ENCODE peak calls at places on chromosomes 16 and 17, in five cellular contexts. One of them, this sample, is unnamed.

GRCh38 chr17:13437966-13438779 is 163.6 kb downstream of the HS3ST3A1 start:
- DNase-seq in NCI-H460: no peak
- DNase-seq in upper lobe of right lung: no peak
- DNase-seq in mesothelial cell of epicardium: no peak
- DNase-seq in COR-L47: no peak
- DNase-seq in this sample: no peak

GRCh38 chr17:7559307-7560171 is 989 bp downstream of the TNFSF13 start:
- DNase-seq in mesothelial cell of epicardium: no peak
- DNase-seq in COR-L47: no peak
- DNase-seq in upper lobe of right lung: peak
- DNase-seq in NCI-H460: no peak
- DNase-seq in this sample: no peak

GRCh38 chr17:46889992-46890564 is 32.9 kb upstream of the GOSR2 start:
- DNase-seq in mesothelial cell of epicardium: no peak
- DNase-seq in NCI-H460: no peak
- DNase-seq in upper lobe of right lung: no peak
- DNase-seq in COR-L47: no peak
- DNase-seq in this sample: no peak

GRCh38 chr16:1078579-1079021 is 6.1 kb downstream of the SSTR5 start:
- DNase-seq in COR-L47: peak
- DNase-seq in NCI-H460: peak
- DNase-seq in upper lobe of right lung: peak
- DNase-seq in mesothelial cell of epicardium: no peak
- DNase-seq in this sample: no peak

GRCh38 chr16:54370653-54371052 is 84.1 kb upstream of the IRX3 start:
- DNase-seq in upper lobe of right lung: peak
- DNase-seq in NCI-H460: no peak
- DNase-seq in mesothelial cell of epicardium: no peak
- DNase-seq in COR-L47: no peak
- DNase-seq in this sample: no peak

GRCh38 chr17:13833921-13834320 is 232.2 kb upstream of the HS3ST3A1 start:
- DNase-seq in NCI-H460: no peak
- DNase-seq in upper lobe of right lung: no peak
- DNase-seq in mesothelial cell of epicardium: no peak
- DNase-seq in COR-L47: no peak
- DNase-seq in this sample: no peak

GRCh38 chr17:68580236-68580903 is 20.8 kb downstream of the FAM20A start:
- DNase-seq in COR-L47: no peak
- DNase-seq in upper lobe of right lung: peak
- DNase-seq in mesothelial cell of epicardium: no peak
- DNase-seq in NCI-H460: no peak
- DNase-seq in this sample: no peak

GRCh38 chr17:2054262-2054739 is 602 bp upstream of the HIC1 start:
- DNase-seq in NCI-H460: no peak
- DNase-seq in upper lobe of right lung: no peak
- DNase-seq in COR-L47: no peak
- DNase-seq in mesothelial cell of epicardium: no peak
- DNase-seq in this sample: no peak

GRCh38 chr16:86587487-86587886 is 9.1 kb downstream of the FOXL1 start:
- DNase-seq in upper lobe of right lung: no peak
- DNase-seq in mesothelial cell of epicardium: no peak
- DNase-seq in COR-L47: no peak
- DNase-seq in NCI-H460: no peak
- DNase-seq in this sample: no peak

GRCh38 chr17:12365805-12366204 is 299.9 kb upstream of the MYOCD start:
- DNase-seq in COR-L47: no peak
- DNase-seq in upper lobe of right lung: no peak
- DNase-seq in NCI-H460: no peak
- DNase-seq in mesothelial cell of epicardium: no peak
- DNase-seq in this sample: no peak

GRCh38 chr16:85490971-85491771 is 122.0 kb upstream of the GSE1 start:
- DNase-seq in COR-L47: no peak
- DNase-seq in mesothelial cell of epicardium: no peak
- DNase-seq in NCI-H460: peak
- DNase-seq in upper lobe of right lung: no peak
- DNase-seq in this sample: no peak

GRCh38 chr16:55575621-55576020 is 9.1 kb downstream of the CAPNS2 start:
- DNase-seq in mesothelial cell of epicardium: no peak
- DNase-seq in COR-L47: no peak
- DNase-seq in NCI-H460: no peak
- DNase-seq in upper lobe of right lung: no peak
- DNase-seq in this sample: no peak

GRCh38 chr17:40340880-40341807 is 23.4 kb downstream of the GJD3 start:
- DNase-seq in COR-L47: peak
- DNase-seq in upper lobe of right lung: peak
- DNase-seq in mesothelial cell of epicardium: peak
- DNase-seq in NCI-H460: peak
- DNase-seq in this sample: no peak

GRCh38 chr17:45432405-45433113 is at the start of gene ARHGAP27:
- DNase-seq in NCI-H460: no peak
- DNase-seq in COR-L47: no peak
- DNase-seq in upper lobe of right lung: peak
- DNase-seq in mesothelial cell of epicardium: no peak
- DNase-seq in this sample: no peak

GRCh38 chr16:87108941-87109340 is 208.3 kb downstream of the C16orf95 start:
- DNase-seq in mesothelial cell of epicardium: no peak
- DNase-seq in COR-L47: no peak
- DNase-seq in upper lobe of right lung: no peak
- DNase-seq in NCI-H460: no peak
- DNase-seq in this sample: no peak

GRCh38 chr16:49287572-49287971 is 5.9 kb upstream of the CBLN1 start:
- DNase-seq in upper lobe of right lung: no peak
- DNase-seq in NCI-H460: no peak
- DNase-seq in mesothelial cell of epicardium: no peak
- DNase-seq in COR-L47: no peak
- DNase-seq in this sample: no peak

This sample was measured in iPS DF 19.7.